ENCODE peak calls at places on chromosomes 5 and 9, in seven cellular contexts. M, F, U, A, G, T and S are unnamed samples.

GRCh38 chr9:97564291-97565175 is 63.1 kb downstream of the TMOD1 start:
- DNase-seq in A (peak), M (peak), G (no peak), U (peak), T (no peak), F (no peak), S (peak)

GRCh38 chr5:53479045-53479655 is 1.3 kb upstream of the FST start:
- DNase-seq in T (no peak), M (peak), A (no peak), G (peak), U (no peak), F (no peak), S (no peak)

GRCh38 chr5:178116406-178116885 is 3.1 kb downstream of the N4BP3 start:
- DNase-seq in A (no peak), U (no peak), M (peak), T (peak), F (peak), G (no peak), S (no peak)

GRCh38 chr9:128062856-128063831 is 4.0 kb downstream of the NAIF1 start:
- DNase-seq in U (no peak), M (no peak), T (no peak), G (no peak), A (no peak), F (no peak), S (no peak)

GRCh38 chr5:73638344-73639095 is 12.5 kb downstream of the ARHGEF28 start:
- DNase-seq in T (no peak), M (no peak), U (no peak), A (peak), F (no peak), G (no peak), S (no peak)

GRCh38 chr9:127950513-127951210 is 13.0 kb upstream of the DPM2 start:
- DNase-seq in F (no peak), T (no peak), G (no peak), U (no peak), M (no peak), A (no peak), S (no peak)

GRCh38 chr9:128933731-128934130 is 12.9 kb downstream of the PHYHD1 start:
- DNase-seq in U (no peak), G (no peak), F (no peak), M (no peak), T (no peak), A (no peak), S (no peak)

GRCh38 chr5:77944757-77945340 is 168.7 kb upstream of the TBCA start:
- DNase-seq in T (no peak), U (no peak), G (no peak), F (no peak), A (no peak), M (no peak), S (no peak)

GRCh38 chr9:86563350-86563749 is 209.1 kb upstream of the TUT7 start:
- DNase-seq in G (no peak), F (no peak), A (peak), T (no peak), M (no peak), U (peak), S (no peak)

GRCh38 chr5:8081179-8081578 is 212.2 kb downstream of the MTRR start:
- DNase-seq in F (no peak), A (no peak), U (no peak), G (peak), T (no peak), M (no peak), S (no peak)

GRCh38 chr5:138784590-138784989 is 31.4 kb downstream of the CTNNA1 start:
- DNase-seq in M (no peak), A (peak), U (no peak), T (no peak), G (no peak), F (no peak), S (no peak)

GRCh38 chr5:58582004-58582403 is 871 bp upstream of the RAB3C start:
- DNase-seq in G (peak), M (peak), U (no peak), T (no peak), A (no peak), F (no peak), S (no peak)

GRCh38 chr9:105064248-105065118 is 136.5 kb upstream of the ABCA1 start:
- DNase-seq in G (peak), T (no peak), F (peak), M (peak), A (peak), U (peak), S (peak)

GRCh38 chr9:20684865-20685696 is 1.0 kb downstream of the FOCAD start:
- DNase-seq in A (peak), G (no peak), U (peak), F (no peak), T (no peak), M (no peak), S (no peak)

GRCh38 chr9:341634-342421 is 127.2 kb downstream of the DOCK8 start:
- DNase-seq in G (no peak), A (no peak), U (no peak), M (no peak), T (no peak), F (no peak), S (peak)

GRCh38 chr5:41794478-41794877 is 75.7 kb downstream of the OXCT1 start:
- DNase-seq in A (peak), U (peak), M (no peak), F (no peak), T (no peak), G (no peak), S (peak)

GRCh38 chr9:112334319-112334828 is 955 bp upstream of the PTBP3 start:
- DNase-seq in G (peak), A (peak), U (no peak), M (no peak), F (peak), T (peak), S (peak)

GRCh38 chr5:68252678-68253520 is 37.3 kb downstream of the PIK3R1 start:
- DNase-seq in T (no peak), A (peak), M (peak), F (peak), U (peak), G (peak), S (peak)

GRCh38 chr9:116985636-116986414 is 298.7 kb downstream of the TRIM32 start:
- DNase-seq in T (no peak), G (no peak), F (no peak), M (peak), U (no peak), A (no peak), S (no peak)

GRCh38 chr5:83741571-83741970 is 20.9 kb upstream of the HAPLN1 start:
- DNase-seq in U (no peak), T (no peak), F (no peak), A (no peak), G (no peak), M (no peak), S (no peak)

GRCh38 chr5:142363619-142363963 is 38.8 kb upstream of the SPRY4 start:
- DNase-seq in A (no peak), G (no peak), F (no peak), M (no peak), U (no peak), T (no peak), S (no peak)

GRCh38 chr5:77518304-77518703 is 26.2 kb upstream of the WDR41 start:
- DNase-seq in M (peak), G (no peak), T (no peak), F (peak), U (no peak), A (no peak), S (no peak)

GRCh38 chr9:131312822-131313770 is 23.6 kb downstream of the PLPP7 start:
- DNase-seq in A (no peak), M (no peak), F (no peak), T (no peak), G (no peak), U (no peak), S (no peak)

GRCh38 chr9:135907006-135907434 is 326 bp downstream of the CAMSAP1 start:
- DNase-seq in G (no peak), U (peak), M (no peak), T (no peak), A (no peak), F (no peak), S (no peak)

GRCh38 chr9:33388110-33388994 is 14.0 kb downstream of the AQP7 start:
- DNase-seq in F (no peak), U (no peak), T (no peak), M (no peak), G (no peak), A (no peak), S (no peak)

GRCh38 chr5:165325201-165325600 is 1819.8 kb downstream of the MAT2B start:
- DNase-seq in T (no peak), F (no peak), G (no peak), M (no peak), A (no peak), U (no peak), S (peak)